ENCODE peak calls at places on chromosomes 1 and 21, in seven cellular contexts. One of them, this sample, is unnamed.

GRCh38 chr1:53281180-53281579 is 42.9 kb upstream of the MAGOH start:
- DNase-seq in Right ventricle myocardium inferior: no peak
- DNase-seq in esophagus muscularis mucosa: no peak
- DNase-seq in NCI-H1436: no peak
- DNase-seq in effector CD8-positive, alpha-beta T cell: no peak
- DNase-seq in M059J: no peak
- DNase-seq in GM13977: no peak
- DNase-seq in this sample: no peak

GRCh38 chr1:175129182-175129581 is 61.5 kb downstream of the TNN start:
- DNase-seq in effector CD8-positive, alpha-beta T cell: no peak
- DNase-seq in GM13977: no peak
- DNase-seq in NCI-H1436: no peak
- DNase-seq in M059J: peak
- DNase-seq in esophagus muscularis mucosa: no peak
- DNase-seq in Right ventricle myocardium inferior: no peak
- DNase-seq in this sample: no peak

GRCh38 chr1:240423525-240423924 is 188.4 kb downstream of the GREM2 start:
- DNase-seq in GM13977: no peak
- DNase-seq in effector CD8-positive, alpha-beta T cell: no peak
- DNase-seq in Right ventricle myocardium inferior: no peak
- DNase-seq in NCI-H1436: no peak
- DNase-seq in esophagus muscularis mucosa: no peak
- DNase-seq in M059J: no peak
- DNase-seq in this sample: no peak

GRCh38 chr1:168599636-168600035 is 23.2 kb downstream of the XCL1 start:
- DNase-seq in effector CD8-positive, alpha-beta T cell: no peak
- DNase-seq in Right ventricle myocardium inferior: no peak
- DNase-seq in NCI-H1436: no peak
- DNase-seq in M059J: no peak
- DNase-seq in GM13977: no peak
- DNase-seq in esophagus muscularis mucosa: peak
- DNase-seq in this sample: no peak

GRCh38 chr1:110464340-110464739 is 13.4 kb downstream of the PROK1 start:
- DNase-seq in Right ventricle myocardium inferior: no peak
- DNase-seq in esophagus muscularis mucosa: no peak
- DNase-seq in effector CD8-positive, alpha-beta T cell: no peak
- DNase-seq in M059J: peak
- DNase-seq in NCI-H1436: no peak
- DNase-seq in GM13977: no peak
- DNase-seq in this sample: no peak

GRCh38 chr1:65164633-65165032 is 16.6 kb downstream of the AK4 start:
- DNase-seq in M059J: no peak
- DNase-seq in GM13977: no peak
- DNase-seq in Right ventricle myocardium inferior: no peak
- DNase-seq in NCI-H1436: no peak
- DNase-seq in esophagus muscularis mucosa: no peak
- DNase-seq in effector CD8-positive, alpha-beta T cell: no peak
- DNase-seq in this sample: no peak

GRCh38 chr1:20645414-20645813 is 12.2 kb downstream of the PINK1 start:
- DNase-seq in Right ventricle myocardium inferior: no peak
- DNase-seq in NCI-H1436: no peak
- DNase-seq in GM13977: no peak
- DNase-seq in esophagus muscularis mucosa: no peak
- DNase-seq in effector CD8-positive, alpha-beta T cell: no peak
- DNase-seq in M059J: no peak
- DNase-seq in this sample: no peak

GRCh38 chr21:17119466-17120297 is 393.2 kb upstream of the CXADR start:
- DNase-seq in NCI-H1436: no peak
- DNase-seq in esophagus muscularis mucosa: no peak
- DNase-seq in GM13977: no peak
- DNase-seq in effector CD8-positive, alpha-beta T cell: no peak
- DNase-seq in M059J: no peak
- DNase-seq in Right ventricle myocardium inferior: no peak
- DNase-seq in this sample: no peak

GRCh38 chr21:36120304-36120902 is 14.5 kb upstream of the CBR3 start:
- DNase-seq in esophagus muscularis mucosa: no peak
- DNase-seq in Right ventricle myocardium inferior: no peak
- DNase-seq in M059J: no peak
- DNase-seq in NCI-H1436: no peak
- DNase-seq in GM13977: no peak
- DNase-seq in effector CD8-positive, alpha-beta T cell: no peak
- DNase-seq in this sample: no peak

GRCh38 chr21:40902299-40902698 is 55.3 kb upstream of the DSCAM start:
- DNase-seq in NCI-H1436: peak
- DNase-seq in M059J: no peak
- DNase-seq in esophagus muscularis mucosa: no peak
- DNase-seq in effector CD8-positive, alpha-beta T cell: no peak
- DNase-seq in Right ventricle myocardium inferior: no peak
- DNase-seq in GM13977: no peak
- DNase-seq in this sample: peak

GRCh38 chr21:35565204-35565611 is 495.1 kb downstream of the SETD4 start:
- DNase-seq in esophagus muscularis mucosa: no peak
- DNase-seq in Right ventricle myocardium inferior: no peak
- DNase-seq in NCI-H1436: no peak
- DNase-seq in effector CD8-positive, alpha-beta T cell: no peak
- DNase-seq in M059J: peak
- DNase-seq in GM13977: no peak
- DNase-seq in this sample: no peak

GRCh38 chr1:45971922-45972321 is 160.5 kb downstream of the PIK3R3 start:
- DNase-seq in effector CD8-positive, alpha-beta T cell: no peak
- DNase-seq in M059J: no peak
- DNase-seq in esophagus muscularis mucosa: no peak
- DNase-seq in GM13977: no peak
- DNase-seq in Right ventricle myocardium inferior: no peak
- DNase-seq in NCI-H1436: no peak
- DNase-seq in this sample: no peak

GRCh38 chr1:31605908-31606427 is 11.5 kb upstream of the HCRTR1 start:
- DNase-seq in Right ventricle myocardium inferior: no peak
- DNase-seq in GM13977: peak
- DNase-seq in esophagus muscularis mucosa: no peak
- DNase-seq in effector CD8-positive, alpha-beta T cell: no peak
- DNase-seq in M059J: peak
- DNase-seq in NCI-H1436: no peak
- DNase-seq in this sample: no peak

GRCh38 chr1:1894354-1895049 is 3.6 kb upstream of the GNB1 start:
- DNase-seq in NCI-H1436: no peak
- DNase-seq in GM13977: no peak
- DNase-seq in effector CD8-positive, alpha-beta T cell: no peak
- DNase-seq in Right ventricle myocardium inferior: peak
- DNase-seq in esophagus muscularis mucosa: no peak
- DNase-seq in M059J: no peak
- DNase-seq in this sample: no peak

GRCh38 chr1:163596541-163597258 is 274.9 kb downstream of the NUF2 start:
- DNase-seq in effector CD8-positive, alpha-beta T cell: no peak
- DNase-seq in Right ventricle myocardium inferior: no peak
- DNase-seq in NCI-H1436: no peak
- DNase-seq in esophagus muscularis mucosa: no peak
- DNase-seq in M059J: no peak
- DNase-seq in GM13977: no peak
- DNase-seq in this sample: no peak

GRCh38 chr1:91523462-91523861 is 22.8 kb downstream of the CDC7 start:
- DNase-seq in GM13977: no peak
- DNase-seq in M059J: no peak
- DNase-seq in Right ventricle myocardium inferior: no peak
- DNase-seq in NCI-H1436: no peak
- DNase-seq in effector CD8-positive, alpha-beta T cell: no peak
- DNase-seq in esophagus muscularis mucosa: no peak
- DNase-seq in this sample: no peak

GRCh38 chr1:224851210-224851849 is 78.1 kb upstream of the DNAH14 start:
- DNase-seq in effector CD8-positive, alpha-beta T cell: peak
- DNase-seq in Right ventricle myocardium inferior: peak
- DNase-seq in NCI-H1436: peak
- DNase-seq in M059J: peak
- DNase-seq in esophagus muscularis mucosa: no peak
- DNase-seq in GM13977: peak
- DNase-seq in this sample: peak

This sample was measured in COR-L47.